ENCODE peak calls at places on chromosomes 4 and X, in eight cellular contexts. One of them, this sample, is unnamed.

GRCh38 chr4:106315476-106315967 is 487 bp downstream of the TBCK start:
- DNase-seq in H9: no peak
- DNase-seq in adrenal gland: no peak
- DNase-seq in mucosa of descending colon: no peak
- DNase-seq in keratinocyte: peak; percentile 45
- DNase-seq in breast epithelium: peak; percentile 19
- DNase-seq in body of pancreas: no peak
- DNase-seq in tibial artery: no peak
- DNase-seq in this sample: no peak

GRCh38 chr4:176256921-176257320 is 12.1 kb downstream of the ASB5 start:
- DNase-seq in H9: no peak
- DNase-seq in adrenal gland: no peak
- DNase-seq in mucosa of descending colon: no peak
- DNase-seq in keratinocyte: no peak
- DNase-seq in breast epithelium: no peak
- DNase-seq in body of pancreas: no peak
- DNase-seq in tibial artery: no peak
- DNase-seq in this sample: no peak

GRCh38 chrX:68822641-68823410 is 6.0 kb upstream of the EFNB1 start:
- DNase-seq in H9: peak; percentile 66
- DNase-seq in adrenal gland: peak; percentile 39
- DNase-seq in mucosa of descending colon: peak; percentile 42
- DNase-seq in keratinocyte: no peak
- DNase-seq in breast epithelium: no peak
- DNase-seq in body of pancreas: peak; percentile 46
- DNase-seq in tibial artery: peak; percentile 48
- DNase-seq in this sample: peak; percentile 40

GRCh38 chrX:19680580-19680979 is 165.3 kb upstream of the MAP3K15 start:
- DNase-seq in H9: no peak
- DNase-seq in adrenal gland: no peak
- DNase-seq in mucosa of descending colon: no peak
- DNase-seq in keratinocyte: no peak
- DNase-seq in breast epithelium: no peak
- DNase-seq in body of pancreas: no peak
- DNase-seq in tibial artery: no peak
- DNase-seq in this sample: no peak

GRCh38 chr4:93710101-93710846 is 118.3 kb upstream of the ATOH1 start:
- DNase-seq in H9: peak; percentile 56
- DNase-seq in adrenal gland: no peak
- DNase-seq in mucosa of descending colon: no peak
- DNase-seq in keratinocyte: no peak
- DNase-seq in breast epithelium: no peak
- DNase-seq in body of pancreas: no peak
- DNase-seq in tibial artery: no peak
- DNase-seq in this sample: no peak

GRCh38 chr4:41505161-41505653 is 32.8 kb upstream of the LIMCH1 start:
- DNase-seq in H9: no peak
- DNase-seq in adrenal gland: peak; percentile 60
- DNase-seq in mucosa of descending colon: no peak
- DNase-seq in keratinocyte: no peak
- DNase-seq in breast epithelium: peak; percentile 50
- DNase-seq in body of pancreas: no peak
- DNase-seq in tibial artery: peak; percentile 62
- DNase-seq in this sample: no peak

GRCh38 chr4:103075435-103075893 is 1.1 kb downstream of the SLC9B2 start:
- DNase-seq in H9: no peak
- DNase-seq in adrenal gland: no peak
- DNase-seq in mucosa of descending colon: no peak
- DNase-seq in keratinocyte: no peak
- DNase-seq in breast epithelium: no peak
- DNase-seq in body of pancreas: no peak
- DNase-seq in tibial artery: no peak
- DNase-seq in this sample: no peak

GRCh38 chrX:38061335-38061734 is 55.0 kb downstream of the SYTL5 start:
- DNase-seq in H9: no peak
- DNase-seq in adrenal gland: no peak
- DNase-seq in mucosa of descending colon: no peak
- DNase-seq in keratinocyte: no peak
- DNase-seq in breast epithelium: no peak
- DNase-seq in body of pancreas: no peak
- DNase-seq in tibial artery: no peak
- DNase-seq in this sample: no peak

GRCh38 chr4:185987976-185988627 is 80.9 kb upstream of the TLR3 start:
- DNase-seq in H9: no peak
- DNase-seq in adrenal gland: no peak
- DNase-seq in mucosa of descending colon: no peak
- DNase-seq in keratinocyte: no peak
- DNase-seq in breast epithelium: no peak
- DNase-seq in body of pancreas: no peak
- DNase-seq in tibial artery: no peak
- DNase-seq in this sample: no peak

GRCh38 chr4:67699603-67700002 is 1.4 kb downstream of the UBA6 start:
- DNase-seq in H9: no peak
- DNase-seq in adrenal gland: no peak
- DNase-seq in mucosa of descending colon: peak; percentile 43
- DNase-seq in keratinocyte: no peak
- DNase-seq in breast epithelium: no peak
- DNase-seq in body of pancreas: no peak
- DNase-seq in tibial artery: no peak
- DNase-seq in this sample: no peak

GRCh38 chr4:90078440-90078839 is 48.8 kb upstream of the CCSER1 start:
- DNase-seq in H9: no peak
- DNase-seq in adrenal gland: no peak
- DNase-seq in mucosa of descending colon: no peak
- DNase-seq in keratinocyte: no peak
- DNase-seq in breast epithelium: no peak
- DNase-seq in body of pancreas: no peak
- DNase-seq in tibial artery: no peak
- DNase-seq in this sample: no peak

GRCh38 chrX:118724352-118724751 is 3.1 kb upstream of the IL13RA1 start:
- DNase-seq in H9: no peak
- DNase-seq in adrenal gland: no peak
- DNase-seq in mucosa of descending colon: no peak
- DNase-seq in keratinocyte: no peak
- DNase-seq in breast epithelium: no peak
- DNase-seq in body of pancreas: no peak
- DNase-seq in tibial artery: no peak
- DNase-seq in this sample: no peak

GRCh38 chrX:70998402-70999027 is 67.6 kb upstream of the SLC7A3 start:
- DNase-seq in H9: peak; percentile 40
- DNase-seq in adrenal gland: peak; percentile 47
- DNase-seq in mucosa of descending colon: no peak
- DNase-seq in keratinocyte: peak; percentile 38
- DNase-seq in breast epithelium: peak; percentile 70
- DNase-seq in body of pancreas: peak; percentile 7
- DNase-seq in tibial artery: peak; percentile 19
- DNase-seq in this sample: no peak

DNA sequence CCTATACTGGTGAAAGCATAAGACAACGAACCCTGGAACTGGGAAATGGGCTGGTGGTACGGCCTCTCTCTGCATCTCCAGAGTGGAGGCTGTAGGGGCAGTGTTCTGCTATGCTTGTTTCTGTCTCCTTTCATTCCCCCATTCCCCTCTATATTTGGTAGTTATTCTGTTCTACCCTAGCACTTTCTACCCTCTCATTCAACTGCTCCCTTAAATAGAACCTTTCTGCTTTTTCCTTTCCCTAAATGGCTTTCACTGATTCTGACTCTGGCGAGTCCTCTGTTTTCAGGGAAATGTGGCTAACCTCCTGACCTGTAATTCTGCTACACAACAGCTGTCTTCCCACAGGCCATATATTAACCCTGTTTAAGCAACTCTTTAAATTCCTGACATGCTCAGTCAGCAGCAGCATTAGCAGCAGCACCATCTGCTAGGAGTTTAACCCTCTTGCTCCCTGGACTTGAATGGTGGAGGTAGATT is 94.2 kb downstream of the CXCL13 start:
- DNase-seq in H9: peak; percentile 62
- DNase-seq in adrenal gland: no peak
- DNase-seq in mucosa of descending colon: no peak
- DNase-seq in keratinocyte: peak; percentile 21
- DNase-seq in breast epithelium: no peak
- DNase-seq in body of pancreas: no peak
- DNase-seq in tibial artery: no peak
- DNase-seq in this sample: no peak
- TF ChIP-seq CTCF in H9: peak; percentile 54
- TF ChIP-seq CTCF in adrenal gland: no peak
- TF ChIP-seq CTCF in mucosa of descending colon: no peak
- TF ChIP-seq CTCF in keratinocyte: no peak
- TF ChIP-seq CTCF in breast epithelium: no peak
- TF ChIP-seq CTCF in body of pancreas: no peak
- TF ChIP-seq CTCF in tibial artery: no peak
- TF ChIP-seq CTCF in this sample: no peak

GRCh38 chr4:87054900-87055299 is 120.1 kb downstream of the AFF1 start:
- DNase-seq in H9: no peak
- DNase-seq in adrenal gland: peak; percentile 69
- DNase-seq in mucosa of descending colon: no peak
- DNase-seq in keratinocyte: no peak
- DNase-seq in breast epithelium: no peak
- DNase-seq in body of pancreas: no peak
- DNase-seq in tibial artery: no peak
- DNase-seq in this sample: no peak

GRCh38 chr4:87056884-87057283 is 122.1 kb downstream of the AFF1 start:
- DNase-seq in H9: no peak
- DNase-seq in adrenal gland: no peak
- DNase-seq in mucosa of descending colon: no peak
- DNase-seq in keratinocyte: no peak
- DNase-seq in breast epithelium: no peak
- DNase-seq in body of pancreas: no peak
- DNase-seq in tibial artery: no peak
- DNase-seq in this sample: no peak

GRCh38 chr4:87058272-87059073 is 123.7 kb downstream of the AFF1 start:
- DNase-seq in H9: peak; percentile 53
- DNase-seq in adrenal gland: peak; percentile 46
- DNase-seq in mucosa of descending colon: no peak
- DNase-seq in keratinocyte: no peak
- DNase-seq in breast epithelium: no peak
- DNase-seq in body of pancreas: no peak
- DNase-seq in tibial artery: no peak
- DNase-seq in this sample: no peak

GRCh38 chr4:87055340-87055739 is 120.5 kb downstream of the AFF1 start:
- DNase-seq in H9: no peak
- DNase-seq in adrenal gland: no peak
- DNase-seq in mucosa of descending colon: no peak
- DNase-seq in keratinocyte: no peak
- DNase-seq in breast epithelium: no peak
- DNase-seq in body of pancreas: no peak
- DNase-seq in tibial artery: no peak
- DNase-seq in this sample: no peak

GRCh38 chr4:87057835-87058234 is 123.0 kb downstream of the AFF1 start:
- DNase-seq in H9: no peak
- DNase-seq in adrenal gland: no peak
- DNase-seq in mucosa of descending colon: no peak
- DNase-seq in keratinocyte: no peak
- DNase-seq in breast epithelium: no peak
- DNase-seq in body of pancreas: no peak
- DNase-seq in tibial artery: no peak
- DNase-seq in this sample: no peak
- H3K4me1 ChIP-seq in H9: peaks cover 3% of the 10 kb centered on the region
- H3K4me1 ChIP-seq in adrenal gland: peaks cover 86% of the 10 kb centered on the region
- H3K4me1 ChIP-seq in mucosa of descending colon: peaks cover 49% of the 10 kb centered on the region
- H3K4me1 ChIP-seq in keratinocyte: peaks cover 33% of the 10 kb centered on the region
- H3K4me1 ChIP-seq in breast epithelium: no peaks in the 10 kb centered on the region
- H3K4me1 ChIP-seq in body of pancreas: peaks cover 69% of the 10 kb centered on the region
- H3K4me1 ChIP-seq in tibial artery: peaks cover 67% of the 10 kb centered on the region
- H3K4me1 ChIP-seq in this sample: peaks cover 87% of the 10 kb centered on the region

GRCh38 chr4:59455751-59456150 is 1744.4 kb upstream of the ADGRL3 start:
- DNase-seq in H9: no peak
- DNase-seq in adrenal gland: no peak
- DNase-seq in mucosa of descending colon: no peak
- DNase-seq in keratinocyte: no peak
- DNase-seq in breast epithelium: no peak
- DNase-seq in body of pancreas: no peak
- DNase-seq in tibial artery: no peak
- DNase-seq in this sample: no peak
- TF ChIP-seq CTCF in H9: no peak
- TF ChIP-seq CTCF in adrenal gland: no peak
- TF ChIP-seq CTCF in mucosa of descending colon: no peak
- TF ChIP-seq CTCF in keratinocyte: no peak
- TF ChIP-seq CTCF in breast epithelium: no peak
- TF ChIP-seq CTCF in body of pancreas: no peak
- TF ChIP-seq CTCF in tibial artery: no peak
- TF ChIP-seq CTCF in this sample: no peak

DNA sequence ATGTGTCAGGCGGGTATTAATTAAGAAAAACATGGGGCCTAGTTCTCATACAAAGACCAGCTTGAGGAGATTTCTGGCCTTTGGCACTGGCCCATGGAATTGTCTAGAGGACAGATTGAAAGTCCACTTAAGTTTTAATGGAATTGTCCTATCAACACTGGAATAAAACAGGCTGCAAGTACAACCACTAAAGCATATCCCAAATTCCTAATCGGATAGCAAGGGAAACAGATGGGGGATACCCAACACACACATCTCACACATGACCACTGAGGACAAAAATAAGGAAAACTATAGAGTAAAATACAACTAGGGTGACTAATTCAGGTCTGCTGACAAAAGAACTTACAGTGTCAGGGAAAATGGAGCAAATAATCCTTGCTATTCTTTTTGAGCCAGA is 167.8 kb downstream of the GASK1B start:
- DNase-seq in H9: no peak
- DNase-seq in adrenal gland: no peak
- DNase-seq in mucosa of descending colon: no peak
- DNase-seq in keratinocyte: no peak
- DNase-seq in breast epithelium: no peak
- DNase-seq in body of pancreas: no peak
- DNase-seq in tibial artery: no peak
- DNase-seq in this sample: no peak
- H3K4me1 ChIP-seq in H9: no peaks in the 10 kb centered on the region
- H3K4me1 ChIP-seq in adrenal gland: peaks cover 38% of the 10 kb centered on the region
- H3K4me1 ChIP-seq in mucosa of descending colon: no peaks in the 10 kb centered on the region
- H3K4me1 ChIP-seq in keratinocyte: peaks cover 4% of the 10 kb centered on the region
- H3K4me1 ChIP-seq in breast epithelium: no peaks in the 10 kb centered on the region
- H3K4me1 ChIP-seq in body of pancreas: no peaks in the 10 kb centered on the region
- H3K4me1 ChIP-seq in tibial artery: peaks cover 25% of the 10 kb centered on the region
- H3K4me1 ChIP-seq in this sample: no peaks in the 10 kb centered on the region

DNA sequence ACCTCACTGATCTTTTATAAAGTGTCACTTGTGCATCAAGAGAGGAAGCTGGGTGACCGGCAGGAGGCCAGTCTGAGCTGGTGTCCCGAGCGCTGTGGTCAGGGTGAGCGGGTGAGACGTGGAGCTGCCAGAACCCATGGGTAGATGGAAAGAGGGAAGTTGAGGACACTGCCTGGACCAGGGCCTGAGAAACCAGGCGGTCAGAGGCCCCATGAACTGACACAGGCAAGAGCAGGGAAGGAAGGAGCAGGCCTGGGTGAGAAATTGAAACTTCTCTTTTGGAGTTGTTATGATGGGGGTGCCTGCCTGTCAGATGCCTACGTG is 192.6 kb downstream of the AFAP1 start:
- DNase-seq in H9: no peak
- DNase-seq in adrenal gland: peak; percentile 45
- DNase-seq in mucosa of descending colon: no peak
- DNase-seq in keratinocyte: no peak
- DNase-seq in breast epithelium: no peak
- DNase-seq in body of pancreas: peak; percentile 47
- DNase-seq in tibial artery: peak; percentile 45
- DNase-seq in this sample: no peak
- TF ChIP-seq CTCF in H9: no peak
- TF ChIP-seq CTCF in adrenal gland: no peak
- TF ChIP-seq CTCF in mucosa of descending colon: no peak
- TF ChIP-seq CTCF in keratinocyte: no peak
- TF ChIP-seq CTCF in breast epithelium: no peak
- TF ChIP-seq CTCF in body of pancreas: no peak
- TF ChIP-seq CTCF in tibial artery: no peak
- TF ChIP-seq CTCF in this sample: no peak

This sample was measured in heart right ventricle.